ENCODE peak calls at places on chromosomes 13 and 19, in nine cellular contexts. P, G, Z, C, B, X, D, L and A are unnamed samples.

GRCh38 chr13:107563099-107563925 is 652.0 kb downstream of the LIG4 start:
- DNase-seq in G (no peak), C (no peak), B (no peak), X (no peak), L (no peak), Z (no peak), P (no peak), D (no peak), A (no peak)

GRCh38 chr19:32936065-32936464 is 35.7 kb downstream of the CEP89 start:
- DNase-seq in C (no peak), L (no peak), X (no peak), B (no peak), Z (no peak), D (no peak), G (no peak), P (no peak), A (no peak)

GRCh38 chr13:46492946-46493345 is 60.0 kb upstream of the LRCH1 start:
- DNase-seq in B (no peak), D (peak), X (no peak), P (peak), G (peak), C (peak), Z (no peak), L (no peak), A (no peak)

GRCh38 chr13:50762969-50763568 is 80.4 kb downstream of the DLEU7 start:
- DNase-seq in C (no peak), D (no peak), Z (no peak), L (no peak), P (no peak), B (no peak), G (no peak), X (no peak), A (no peak)

GRCh38 chr13:108859202-108860012 is 230.0 kb downstream of the MYO16 start:
- DNase-seq in B (no peak), P (no peak), Z (no peak), X (no peak), L (no peak), C (peak), D (peak), G (peak), A (no peak)

GRCh38 chr19:39351537-39352037 is 9.4 kb downstream of the SAMD4B start:
- DNase-seq in Z (no peak), D (peak), X (no peak), C (no peak), G (no peak), P (peak), L (no peak), B (no peak), A (no peak)

GRCh38 chr19:58474997-58475713 is 997 bp upstream of the ZNF446 start:
- DNase-seq in P (peak), B (no peak), C (no peak), L (no peak), D (no peak), Z (no peak), G (no peak), X (no peak), A (no peak)

GRCh38 chr13:71218960-71219359 is 648.0 kb downstream of the DACH1 start:
- DNase-seq in B (no peak), D (no peak), X (no peak), L (no peak), P (no peak), G (no peak), Z (no peak), C (no peak), A (no peak)

GRCh38 chr13:42970824-42971669 is 21.0 kb downstream of the EPSTI1 start:
- DNase-seq in Z (no peak), G (peak), C (peak), D (peak), P (no peak), L (no peak), X (no peak), B (no peak), A (peak)

GRCh38 chr13:109628251-109628699 is 158.1 kb downstream of the IRS2 start:
- DNase-seq in P (no peak), G (no peak), L (no peak), X (no peak), D (peak), Z (no peak), C (peak), B (no peak), A (no peak)

GRCh38 chr13:20272571-20273171 is 40.6 kb upstream of the GJB6 start:
- DNase-seq in X (no peak), C (no peak), Z (no peak), P (no peak), L (peak), D (no peak), G (no peak), B (no peak), A (no peak)

GRCh38 chr19:2015611-2015950 is at the start of gene BTBD2:
- DNase-seq in D (peak), G (peak), L (no peak), B (peak), C (peak), Z (no peak), X (peak), P (peak), A (no peak)

GRCh38 chr19:35260694-35261304 is 8.0 kb upstream of the USF2 start:
- DNase-seq in G (no peak), D (no peak), B (no peak), X (no peak), L (peak), P (no peak), Z (no peak), C (no peak), A (no peak)

GRCh38 chr13:49240017-49240416 is 7.7 kb upstream of the CDADC1 start:
- DNase-seq in G (peak), C (peak), Z (no peak), P (no peak), B (no peak), D (peak), L (no peak), X (no peak), A (no peak)

GRCh38 chr13:40546047-40546446 is 120.4 kb downstream of the FOXO1 start:
- DNase-seq in B (no peak), C (no peak), P (no peak), L (no peak), Z (no peak), D (no peak), G (no peak), X (no peak), A (no peak)

GRCh38 chr13:113852536-113853517 is 11.0 kb downstream of the GAS6 start:
- DNase-seq in P (no peak), L (peak), B (no peak), X (no peak), C (no peak), G (no peak), Z (no peak), D (no peak), A (no peak)

GRCh38 chr13:51181752-51182383 is 40.3 kb upstream of the FAM124A start:
- DNase-seq in L (no peak), D (no peak), X (no peak), C (no peak), P (no peak), Z (no peak), B (no peak), G (no peak), A (no peak)

GRCh38 chr19:52211926-52212571 is 22.2 kb downstream of the PPP2R1A start:
- DNase-seq in C (no peak), X (no peak), D (no peak), L (peak), G (no peak), B (no peak), Z (no peak), P (no peak), A (no peak)

GRCh38 chr13:77359171-77359570 is 32.3 kb upstream of the MYCBP2 start:
- DNase-seq in L (no peak), X (no peak), C (no peak), Z (no peak), P (no peak), D (no peak), G (no peak), B (no peak), A (no peak)

GRCh38 chr13:61777281-61777680 is 361.6 kb upstream of the PCDH20 start:
- DNase-seq in G (no peak), L (no peak), C (peak), P (no peak), B (no peak), Z (no peak), D (no peak), X (no peak), A (no peak)

GRCh38 chr19:6866646-6867255 is 20.6 kb upstream of the ADGRE1 start:
- DNase-seq in Z (no peak), X (no peak), C (no peak), L (no peak), G (no peak), B (no peak), P (no peak), D (no peak), A (no peak)

GRCh38 chr13:32863596-32863995 is 152.6 kb upstream of the KL start:
- DNase-seq in G (no peak), D (no peak), C (no peak), Z (no peak), X (no peak), P (no peak), L (no peak), B (no peak), A (no peak)

GRCh38 chr19:40090256-40091204 is at the start of gene ZNF780A:
- DNase-seq in C (peak), G (peak), D (peak), X (peak), L (peak), P (peak), Z (peak), B (peak), A (peak)

GRCh38 chr13:40016953-40017660 is 361.6 kb downstream of the COG6 start:
- DNase-seq in P (no peak), C (no peak), B (no peak), Z (no peak), D (no peak), L (no peak), G (no peak), X (no peak), A (no peak)

GRCh38 chr13:26200811-26201210 is 21.3 kb downstream of the RNF6 start:
- DNase-seq in B (no peak), X (no peak), L (no peak), G (no peak), D (no peak), Z (no peak), C (no peak), P (no peak), A (no peak)

GRCh38 chr13:99367663-99368448 is 60.7 kb upstream of the GPR183 start:
- DNase-seq in D (no peak), L (peak), Z (no peak), P (no peak), C (no peak), B (no peak), G (no peak), X (no peak), A (no peak)

GRCh38 chr13:110779046-110779445 is 65.5 kb downstream of the ING1 start:
- DNase-seq in D (no peak), C (no peak), G (no peak), Z (no peak), B (no peak), P (no peak), L (no peak), X (no peak), A (no peak)

GRCh38 chr13:96053003-96053703 is at the start of gene UGGT2:
- DNase-seq in D (peak), G (peak), Z (peak), L (peak), C (peak), X (no peak), P (peak), B (peak), A (peak)